ENCODE peak calls at places on chromosomes 2 and 18, in eight cellular contexts. G is activated CD8-positive, alpha-beta memory T cell treated with anti-CD3 and anti-CD28 coated beads, Interleukin-2, amount 50 U/mL, for 48 hours; A is T-helper 1 cell; M is NCI-H1092 treated with DMSO at 0.1 percent for 48 hours; B is suprapubic skin; N is AG09309; U is GM04503; S is mammary epithelial cell. J is an unnamed sample.

GRCh38 chr2:191677646-191678436 is at the start of gene NABP1:
- DNase-seq in G (peak), U (peak), A (peak), B (peak), M (peak), N (peak), S (peak), J (peak)

GRCh38 chr2:238947243-238947760 is 99.4 kb downstream of the TWIST2 start:
- DNase-seq in M (no peak), B (peak), N (no peak), A (no peak), S (no peak), U (no peak), G (peak), J (peak)

GRCh38 chr2:240947607-240948006 is 41.5 kb downstream of the CROCC2 start:
- DNase-seq in U (no peak), G (peak), M (no peak), B (peak), N (no peak), A (no peak), S (no peak), J (no peak)

GRCh38 chr2:207692206-207693065 is 19.0 kb upstream of the CCNYL1 start:
- DNase-seq in N (no peak), G (peak), M (peak), S (no peak), B (no peak), U (no peak), A (peak), J (no peak)

GRCh38 chr2:124836415-124836814 is 811.3 kb downstream of the CNTNAP5 start:
- DNase-seq in U (peak), A (no peak), G (no peak), N (peak), M (no peak), S (no peak), B (no peak), J (no peak)

GRCh38 chr2:33425660-33426059 is 50.8 kb upstream of the RASGRP3 start:
- DNase-seq in G (no peak), A (no peak), S (peak), M (no peak), U (no peak), N (no peak), B (no peak), J (no peak)

GRCh38 chr2:201151127-201152074 is 31.5 kb upstream of the CASP10 start:
- DNase-seq in B (no peak), G (no peak), A (no peak), M (no peak), S (peak), U (peak), N (peak), J (no peak)

GRCh38 chr2:70608373-70608772 is 54.7 kb upstream of the TGFA start:
- DNase-seq in M (no peak), A (no peak), B (no peak), N (no peak), U (no peak), G (no peak), S (no peak), J (no peak)

GRCh38 chr2:13009027-13009426 is 292.3 kb downstream of the TRIB2 start:
- DNase-seq in B (no peak), G (no peak), S (peak), N (no peak), A (no peak), M (no peak), U (no peak), J (no peak)

GRCh38 chr2:236241181-236242056 is 22.8 kb downstream of the ASB18 start:
- DNase-seq in M (no peak), S (no peak), G (no peak), B (no peak), U (no peak), A (no peak), N (no peak), J (peak)

GRCh38 chr2:96760986-96761832 is 507 bp downstream of the CNNM4 start:
- DNase-seq in M (peak), N (no peak), A (no peak), B (no peak), S (no peak), G (peak), U (no peak), J (no peak)

GRCh38 chr18:48408111-48408726 is 964 bp downstream of the ZBTB7C start:
- DNase-seq in N (no peak), M (peak), U (no peak), S (no peak), A (no peak), G (no peak), B (no peak), J (no peak)

GRCh38 chr18:46402396-46402795 is 254.6 kb downstream of the LOXHD1 start:
- DNase-seq in S (no peak), M (no peak), A (no peak), B (no peak), U (peak), N (no peak), G (no peak), J (no peak)

GRCh38 chr2:186695081-186695756 is 1.4 kb downstream of the FAM171B start:
- DNase-seq in N (no peak), U (peak), G (no peak), B (no peak), M (peak), A (no peak), S (peak), J (no peak)

GRCh38 chr18:56083889-56084288 is 495.9 kb upstream of the TCF4 start:
- DNase-seq in A (no peak), G (no peak), N (no peak), U (no peak), S (no peak), B (no peak), M (no peak), J (no peak)

GRCh38 chr18:63518178-63519012 is 23.8 kb upstream of the SERPINB12 start:
- DNase-seq in G (peak), S (peak), M (peak), N (peak), A (peak), U (peak), B (no peak), J (peak)

GRCh38 chr2:106107509-106108131 is 86.5 kb downstream of the UXS1 start:
- DNase-seq in G (peak), A (no peak), M (no peak), B (no peak), U (no peak), N (peak), S (peak), J (no peak)

GRCh38 chr2:229235136-229235914 is 35.8 kb downstream of the PID1 start:
- DNase-seq in U (no peak), G (no peak), B (no peak), S (peak), A (no peak), M (no peak), N (no peak), J (peak)

GRCh38 chr2:212097001-212097400 is 441.6 kb downstream of the ERBB4 start:
- DNase-seq in M (no peak), N (no peak), A (no peak), G (no peak), S (peak), B (no peak), U (no peak), J (no peak)

GRCh38 chr2:189285962-189286648 is 106.5 kb upstream of the COL5A2 start:
- DNase-seq in G (no peak), A (no peak), S (peak), B (no peak), U (peak), M (peak), N (peak), J (no peak)

GRCh38 chr2:233419626-233420431 is 65.5 kb downstream of the DGKD start:
- DNase-seq in N (no peak), G (peak), A (peak), B (peak), M (no peak), U (no peak), S (peak), J (peak)

GRCh38 chr2:185012643-185013042 is 414.3 kb downstream of the ZNF804A start:
- DNase-seq in A (no peak), U (no peak), B (no peak), S (peak), M (no peak), N (no peak), G (no peak), J (no peak)

GRCh38 chr2:227534714-227535113 is 62.8 kb downstream of the AGFG1 start:
- DNase-seq in B (no peak), N (no peak), S (no peak), U (no peak), M (no peak), A (no peak), G (no peak), J (no peak)

GRCh38 chr2:101901241-101901640 is 90.5 kb upstream of the IL1R2 start:
- DNase-seq in S (no peak), N (no peak), B (no peak), G (no peak), M (no peak), U (no peak), A (no peak), J (no peak)

GRCh38 chr2:152730591-152731333 is 12.3 kb downstream of the ARL6IP6 start:
- DNase-seq in N (no peak), M (no peak), S (peak), G (no peak), U (no peak), A (peak), B (no peak), J (no peak)

GRCh38 chr2:209956276-209956675 is 46.2 kb upstream of the RPE start:
- DNase-seq in A (no peak), G (no peak), U (no peak), M (no peak), N (no peak), S (no peak), B (no peak), J (no peak)

GRCh38 chr2:73176205-73176880 is 26.0 kb upstream of the NOTO start:
- DNase-seq in B (no peak), S (no peak), U (no peak), G (peak), N (no peak), M (no peak), A (no peak), J (peak)

GRCh38 chr2:222828572-222828971 is 32.3 kb upstream of the ACSL3 start:
- DNase-seq in N (no peak), M (no peak), S (no peak), B (no peak), A (no peak), G (no peak), U (no peak), J (no peak)

GRCh38 chr2:190984595-190984994 is 29.4 kb downstream of the STAT1 start:
- DNase-seq in S (peak), B (no peak), M (no peak), U (peak), G (no peak), A (no peak), N (peak), J (no peak)

GRCh38 chr2:100819365-100820345 is at the start of gene NPAS2:
- DNase-seq in G (peak), U (no peak), M (no peak), A (no peak), B (no peak), N (no peak), S (peak), J (peak)

GRCh38 chr2:43219383-43220228 is 6.8 kb downstream of the ZFP36L2 start:
- DNase-seq in U (peak), M (peak), G (peak), N (no peak), A (peak), B (peak), S (peak), J (peak)

GRCh38 chr2:43737097-43737854 is 36.6 kb upstream of the DYNC2LI1 start:
- DNase-seq in S (peak), B (no peak), M (no peak), N (peak), A (no peak), U (peak), G (no peak), J (no peak)

GRCh38 chr18:34809697-34810096 is 99.6 kb downstream of the DTNA start:
- DNase-seq in G (no peak), U (no peak), A (no peak), S (peak), N (peak), M (peak), B (no peak), J (no peak)

GRCh38 chr18:42108071-42108470 is 153.0 kb downstream of the PIK3C3 start:
- DNase-seq in M (no peak), G (no peak), N (no peak), A (no peak), U (no peak), B (no peak), S (no peak), J (peak)

GRCh38 chr2:24558781-24559540 is 67.9 kb downstream of the NCOA1 start:
- DNase-seq in N (no peak), U (no peak), M (no peak), S (no peak), B (no peak), G (no peak), A (no peak), J (no peak)

GRCh38 chr2:200757414-200757813 is 54.3 kb upstream of the BZW1 start:
- DNase-seq in M (no peak), B (no peak), G (no peak), S (peak), N (no peak), U (no peak), A (no peak), J (no peak)

GRCh38 chr2:69116438-69116837 is 103.5 kb downstream of the ANTXR1 start:
- DNase-seq in U (no peak), B (no peak), N (no peak), M (no peak), G (no peak), A (no peak), S (no peak), J (no peak)

GRCh38 chr18:68992719-68993482 is 195.0 kb downstream of the CCDC102B start:
- DNase-seq in B (no peak), M (no peak), G (no peak), N (no peak), U (no peak), S (no peak), A (no peak), J (no peak)

GRCh38 chr18:34647251-34647650 is 62.8 kb upstream of the DTNA start:
- DNase-seq in G (no peak), U (no peak), S (no peak), M (no peak), N (no peak), A (no peak), B (no peak), J (no peak)

J was measured in ecto neural progenitor cell.